ENCODE peak calls at places on chromosomes 11 and 22, in nine cellular contexts. V, C, Q, S, E, D, I, P and H are unnamed samples.

GRCh38 chr22:27686534-27686933 is 115.0 kb downstream of the MN1 start:
- DNase-seq in V (peak), C (peak), Q (no peak), S (peak), E (peak), D (peak), I (peak), P (peak), H (no peak)

GRCh38 chr22:32548039-32548438 is 73.4 kb downstream of the FBXO7 start:
- DNase-seq in V (no peak), C (no peak), Q (no peak), S (no peak), E (no peak), D (no peak), I (no peak), P (no peak), H (no peak)

GRCh38 chr11:69080361-69080973 is 31.7 kb downstream of the TPCN2 start:
- DNase-seq in V (no peak), C (peak), Q (peak), S (peak), E (peak), D (no peak), I (peak), P (peak), H (no peak)

GRCh38 chr22:26043031-26043430 is 126.2 kb upstream of the SEZ6L start:
- DNase-seq in V (no peak), C (no peak), Q (no peak), S (no peak), E (no peak), D (no peak), I (no peak), P (no peak), H (no peak)

GRCh38 chr22:37303821-37304274 is 21.5 kb downstream of the CYTH4 start:
- DNase-seq in V (no peak), C (peak), Q (peak), S (peak), E (no peak), D (peak), I (peak), P (peak), H (no peak)

GRCh38 chr11:128714881-128715280 is 21.0 kb downstream of the FLI1 start:
- DNase-seq in V (no peak), C (peak), Q (peak), S (peak), E (no peak), D (no peak), I (peak), P (peak), H (no peak)

GRCh38 chr11:27392715-27393114 is 29.7 kb upstream of the CCDC34 start:
- DNase-seq in V (no peak), C (peak), Q (peak), S (peak), E (no peak), D (no peak), I (peak), P (peak), H (peak)

GRCh38 chr22:27284314-27284713 is 517.2 kb downstream of the MN1 start:
- DNase-seq in V (no peak), C (no peak), Q (no peak), S (no peak), E (no peak), D (no peak), I (no peak), P (no peak), H (no peak)

GRCh38 chr11:100574894-100575769 is 112.0 kb upstream of the ARHGAP42 start:
- DNase-seq in V (no peak), C (peak), Q (peak), S (peak), E (no peak), D (no peak), I (peak), P (peak), H (peak)

GRCh38 chr22:28429711-28430110 is 249.9 kb downstream of the TTC28 start:
- DNase-seq in V (no peak), C (no peak), Q (no peak), S (no peak), E (no peak), D (no peak), I (no peak), P (no peak), H (no peak)

GRCh38 chr11:56932572-56933235 is 56.0 kb upstream of the OR5AK2 start:
- DNase-seq in V (no peak), C (peak), Q (peak), S (peak), E (no peak), D (peak), I (peak), P (peak), H (no peak)

GRCh38 chr11:114084414-114084813 is 24.9 kb downstream of the ZBTB16 start:
- DNase-seq in V (no peak), C (no peak), Q (no peak), S (no peak), E (no peak), D (no peak), I (no peak), P (no peak), H (no peak)

GRCh38 chr11:1438261-1438966 is 48.2 kb downstream of the MOB2 start:
- DNase-seq in V (peak), C (no peak), Q (no peak), S (no peak), E (no peak), D (no peak), I (no peak), P (no peak), H (no peak)

GRCh38 chr22:44479662-44480061 is 18.4 kb downstream of the RTL6 start:
- DNase-seq in V (no peak), C (no peak), Q (no peak), S (no peak), E (no peak), D (no peak), I (no peak), P (no peak), H (no peak)

GRCh38 chr22:29310863-29311339 is 4.5 kb downstream of the GAS2L1 start:
- DNase-seq in V (peak), C (peak), Q (peak), S (peak), E (peak), D (peak), I (peak), P (peak), H (peak)

GRCh38 chr22:20243545-20244249 is 24.4 kb downstream of the RTN4R start:
- DNase-seq in V (peak), C (peak), Q (peak), S (peak), E (no peak), D (peak), I (peak), P (peak), H (no peak)

GRCh38 chr11:104531075-104531474 is 367.1 kb upstream of the PDGFD start:
- DNase-seq in V (no peak), C (no peak), Q (peak), S (no peak), E (no peak), D (peak), I (peak), P (peak), H (no peak)

GRCh38 chr11:75352417-75353206 is 1.2 kb upstream of the ARRB1 start:
- DNase-seq in V (no peak), C (no peak), Q (no peak), S (no peak), E (peak), D (no peak), I (no peak), P (no peak), H (no peak)
- TF ChIP-seq CTCF in V (no peak), C (no peak), Q (no peak), S (no peak), E (no peak), D (no peak), I (no peak), P (no peak), H (no peak)

GRCh38 chr11:34997872-34998548 is 81.6 kb downstream of the PDHX start:
- DNase-seq in V (no peak), C (peak), Q (peak), S (peak), E (no peak), D (no peak), I (peak), P (peak), H (peak)

GRCh38 chr11:34994859-34995258 is 78.4 kb downstream of the PDHX start:
- DNase-seq in V (no peak), C (no peak), Q (no peak), S (no peak), E (no peak), D (no peak), I (no peak), P (no peak), H (no peak)

GRCh38 chr11:34996958-34997357 is 80.5 kb downstream of the PDHX start:
- DNase-seq in V (no peak), C (no peak), Q (no peak), S (no peak), E (no peak), D (no peak), I (no peak), P (no peak), H (no peak)

GRCh38 chr11:35003658-35004057 is 87.2 kb downstream of the PDHX start:
- DNase-seq in V (no peak), C (no peak), Q (no peak), S (peak), E (no peak), D (no peak), I (no peak), P (no peak), H (no peak)

DNA sequence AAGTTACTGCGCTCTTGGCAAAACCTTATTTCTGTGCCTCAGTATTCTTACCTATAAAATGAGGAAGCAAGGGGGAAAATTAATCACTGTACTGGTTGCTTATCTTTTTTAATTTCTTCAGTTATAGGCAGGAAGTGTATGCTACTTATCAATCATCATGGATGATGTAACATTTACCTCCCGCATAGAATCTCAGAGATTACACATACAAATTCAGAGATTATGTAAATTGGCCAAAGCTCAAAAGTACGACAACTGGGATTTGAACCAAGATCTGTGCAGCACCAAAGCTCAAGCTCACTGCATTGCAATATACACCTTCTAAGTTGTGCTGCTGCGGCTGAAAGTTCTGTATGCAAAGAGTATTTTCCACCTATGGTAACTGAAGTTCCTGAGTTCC is 83.0 kb downstream of the PDHX start:
- DNase-seq in V (no peak), C (peak), Q (no peak), S (no peak), E (no peak), D (no peak), I (no peak), P (no peak), H (no peak)
- H3K4me3 ChIP-seq in V (no peak), C (no peak), Q (no peak), S (no peak), E (no peak), D (no peak), I (no peak), P (no peak), H (no peak)

GRCh38 chr22:41957941-41958556 is 6.1 kb downstream of the SMIM45 start:
- DNase-seq in V (no peak), C (no peak), Q (no peak), S (no peak), E (peak), D (no peak), I (no peak), P (no peak), H (no peak)
- TF ChIP-seq CTCF in V (no peak), C (no peak), Q (no peak), S (no peak), E (no peak), D (no peak), I (no peak), P (no peak), H (no peak)

DNA sequence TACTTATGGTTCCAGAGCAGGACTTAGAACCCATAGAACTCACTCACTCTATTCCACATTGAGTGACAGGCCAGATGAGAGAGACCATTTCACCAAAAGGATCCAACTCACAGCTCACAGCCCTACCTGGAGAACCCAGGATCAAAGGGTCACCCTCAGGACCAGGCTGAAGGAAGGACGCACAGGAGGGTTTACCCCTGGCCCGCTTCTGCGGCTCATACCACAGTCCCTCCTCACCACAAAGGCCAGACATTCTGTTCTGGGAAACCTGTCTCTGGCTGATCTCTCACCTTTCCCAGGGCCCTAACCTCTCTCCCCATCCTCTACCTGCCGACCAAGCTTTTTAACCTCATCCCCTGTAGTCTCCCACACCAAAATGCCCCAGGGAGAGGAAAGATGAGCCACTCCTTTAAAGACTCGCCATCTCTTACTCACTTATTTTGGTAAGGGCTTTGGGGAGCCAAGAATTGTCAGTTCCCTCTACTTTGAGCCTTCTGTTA is 4.7 kb downstream of the FOSL1 start:
- DNase-seq in V (no peak), C (no peak), Q (no peak), S (no peak), E (no peak), D (no peak), I (no peak), P (no peak), H (no peak)
- H3K4me3 ChIP-seq in V (no peak), C (no peak), Q (no peak), S (peak), E (no peak), D (no peak), I (no peak), P (no peak), H (no peak)

DNA sequence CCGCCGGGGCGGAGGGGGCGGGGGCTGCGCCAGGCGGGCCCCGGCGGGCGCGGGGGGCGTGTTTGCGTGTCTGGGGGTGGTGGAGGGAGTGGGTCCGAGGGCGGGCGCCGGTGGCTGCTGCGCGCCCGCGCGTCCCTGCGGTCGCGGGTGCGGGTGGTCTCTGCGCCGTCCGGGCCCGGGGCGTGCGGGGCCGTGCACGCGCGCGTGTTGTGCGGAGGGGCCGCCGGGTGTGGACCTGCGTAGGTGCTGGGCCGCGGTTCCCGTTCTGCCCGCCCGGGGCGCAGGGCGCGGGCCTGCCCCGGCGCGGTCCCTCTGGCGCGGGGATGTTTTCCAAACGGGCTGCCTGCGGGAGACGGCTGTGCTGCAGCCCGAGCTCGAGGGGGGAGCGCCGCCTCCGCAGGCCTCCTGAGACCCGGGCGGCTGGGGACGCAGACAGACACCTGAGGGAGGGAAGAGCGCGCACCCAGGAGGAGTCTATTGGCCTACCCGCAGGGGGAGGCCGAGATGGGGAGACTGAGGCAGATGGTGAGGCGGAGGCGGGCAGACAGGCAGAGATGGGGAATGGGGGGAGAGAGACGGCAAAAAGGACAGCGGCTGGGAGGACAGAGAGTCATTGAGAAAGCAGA is 442 bp downstream of the PELI3 start:
- DNase-seq in V (peak), C (peak), Q (no peak), S (peak), E (peak), D (peak), I (peak), P (no peak), H (no peak)
- TF ChIP-seq CTCF in V (no peak), C (peak), Q (no peak), S (peak), E (no peak), D (peak), I (peak), P (peak), H (peak)

GRCh38 chr11:47943721-47944554 is 36.4 kb upstream of the PTPRJ start:
- DNase-seq in V (no peak), C (no peak), Q (no peak), S (no peak), E (no peak), D (peak), I (no peak), P (no peak), H (no peak)
- H3K4me3 ChIP-seq in V (no peak), C (no peak), Q (no peak), S (no peak), E (no peak), D (no peak), I (no peak), P (no peak), H (no peak)

DNA sequence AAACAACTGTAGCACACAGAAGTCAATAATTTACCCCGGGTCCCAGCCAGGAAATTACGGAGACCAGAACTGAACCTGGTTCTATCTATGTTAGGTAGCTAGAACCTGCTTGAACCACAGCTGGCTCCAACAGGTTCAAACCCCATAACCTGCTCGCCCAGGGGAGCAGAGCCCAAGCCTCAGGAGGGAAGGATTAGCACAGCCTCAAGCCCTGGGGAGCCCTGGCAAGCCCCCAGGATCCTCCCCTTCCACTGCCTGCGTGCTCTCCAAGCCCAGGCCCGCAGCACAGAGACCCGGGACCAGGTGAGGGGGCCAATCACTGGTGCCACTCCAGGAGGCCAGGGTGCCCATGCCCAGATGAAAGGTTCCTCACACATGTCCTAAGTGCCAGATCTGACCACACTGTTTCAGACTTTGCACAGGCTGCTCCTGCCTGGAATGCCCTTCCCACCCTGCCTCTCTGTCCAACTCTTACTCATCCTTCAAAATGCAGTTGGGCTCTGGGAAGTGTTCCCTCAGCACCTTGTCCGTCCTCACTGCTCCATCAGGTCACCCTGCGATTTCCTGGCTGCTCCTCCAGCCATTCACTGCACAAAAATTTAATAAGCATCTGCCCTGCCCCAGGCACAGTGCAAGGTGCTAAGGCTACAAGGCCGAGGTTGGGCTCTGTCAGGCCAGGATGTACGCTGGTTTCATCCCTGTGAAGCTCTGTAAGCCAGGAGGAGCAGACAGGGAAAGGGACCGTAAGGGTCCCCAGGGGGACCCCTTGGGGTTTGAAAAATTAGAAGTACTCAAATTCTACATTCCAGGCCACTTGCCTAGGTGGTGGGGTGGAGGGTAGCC is 32.2 kb downstream of the ARRB1 start:
- DNase-seq in V (no peak), C (no peak), Q (peak), S (peak), E (peak), D (no peak), I (no peak), P (no peak), H (no peak)
- TF ChIP-seq CTCF in V (no peak), C (no peak), Q (no peak), S (no peak), E (no peak), D (no peak), I (no peak), P (no peak), H (no peak)

DNA sequence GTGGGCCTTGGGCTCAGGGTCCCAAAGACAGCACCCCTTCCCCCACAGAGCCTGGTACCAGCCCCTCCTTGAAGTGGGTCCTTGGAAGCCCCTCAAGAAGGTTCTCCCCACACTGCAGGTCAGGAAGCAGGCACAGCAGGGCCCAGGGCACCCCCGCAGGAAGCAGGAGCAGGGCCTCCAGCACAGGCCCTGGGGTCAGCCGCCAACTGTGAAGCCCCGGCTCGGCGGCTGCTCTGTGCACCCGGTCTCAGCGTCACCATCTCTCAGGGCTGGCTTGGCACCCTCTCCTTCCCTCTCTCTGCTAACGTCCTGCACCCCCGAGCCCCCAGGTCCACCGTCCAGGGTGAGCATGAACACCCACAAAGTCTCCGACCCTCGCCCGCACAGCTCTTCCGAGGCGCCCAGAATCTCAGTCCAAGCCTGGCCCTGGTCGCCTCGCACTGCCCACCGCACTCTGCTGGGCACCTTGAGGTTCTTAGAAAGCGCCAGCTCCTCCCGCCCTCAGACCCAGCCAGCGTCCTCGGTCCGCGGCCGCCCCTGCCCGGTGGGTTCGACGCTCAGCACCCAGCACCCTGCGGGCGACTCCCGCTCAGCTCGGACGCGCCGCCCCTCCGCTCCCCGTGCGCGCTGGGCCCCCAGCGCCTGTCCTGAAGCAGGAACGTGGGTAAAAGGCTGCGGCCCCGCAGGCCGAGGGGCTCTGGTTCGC is 1.4 kb upstream of the SIGIRR start:
- DNase-seq in V (no peak), C (no peak), Q (no peak), S (no peak), E (peak), D (no peak), I (no peak), P (no peak), H (no peak)
- H3K4me3 ChIP-seq in V (peak), C (peak), Q (no peak), S (peak), E (peak), D (peak), I (peak), P (no peak), H (peak)

DNA sequence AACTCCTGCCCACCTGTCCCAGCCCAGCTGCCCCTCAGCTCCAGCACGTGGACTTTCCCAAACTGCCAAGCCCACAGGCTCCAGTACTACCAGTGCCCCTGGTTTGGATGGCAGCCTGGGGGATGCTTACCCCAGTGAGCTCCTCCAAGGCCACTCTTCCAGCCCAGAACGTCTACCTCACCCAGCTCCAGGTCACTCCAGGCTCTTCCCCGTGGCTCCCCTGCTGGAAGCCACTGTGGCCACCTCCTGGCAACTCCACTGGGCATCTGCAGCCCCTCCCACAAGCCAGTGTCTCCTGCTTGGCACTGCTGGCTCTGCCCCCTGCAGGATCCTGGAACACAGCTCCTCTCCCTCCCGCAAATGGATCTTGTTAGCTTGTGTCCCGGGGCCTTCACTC is 29.3 kb downstream of the LMO1 start:
- DNase-seq in V (no peak), C (no peak), Q (no peak), S (no peak), E (no peak), D (peak), I (no peak), P (no peak), H (no peak)
- TF ChIP-seq CTCF in V (no peak), C (no peak), Q (no peak), S (no peak), E (no peak), D (peak), I (no peak), P (no peak), H (no peak)